ENCODE peak calls at places on chromosomes 5 and 9, in six cellular contexts. One of them, this sample, is unnamed.

GRCh38 chr5:78699565-78700143 is 51.1 kb upstream of the LHFPL2 start:
- DNase-seq in CD8-positive, alpha-beta T cell: no peak
- DNase-seq in left lung: no peak
- DNase-seq in natural killer cell: no peak
- DNase-seq in neural crest cell: peak; percentile 8
- DNase-seq in tibial artery: no peak
- DNase-seq in this sample: no peak

GRCh38 chr5:139193928-139194327 is 4.2 kb downstream of the SIL1 start:
- DNase-seq in CD8-positive, alpha-beta T cell: no peak
- DNase-seq in natural killer cell: no peak
- DNase-seq in tibial artery: no peak
- DNase-seq in neural crest cell: no peak
- DNase-seq in left lung: no peak
- DNase-seq in this sample: no peak

GRCh38 chr5:179568731-179569130 is 18.4 kb downstream of the RUFY1 start:
- DNase-seq in neural crest cell: no peak
- DNase-seq in left lung: no peak
- DNase-seq in tibial artery: no peak
- DNase-seq in CD8-positive, alpha-beta T cell: no peak
- DNase-seq in natural killer cell: no peak
- DNase-seq in this sample: no peak

GRCh38 chr5:54553659-54554207 is 36.2 kb downstream of the SNX18 start:
- DNase-seq in neural crest cell: no peak
- DNase-seq in tibial artery: no peak
- DNase-seq in CD8-positive, alpha-beta T cell: no peak
- DNase-seq in left lung: no peak
- DNase-seq in natural killer cell: no peak
- DNase-seq in this sample: no peak

GRCh38 chr9:90477535-90477934 is 165.1 kb downstream of the DIRAS2 start:
- DNase-seq in CD8-positive, alpha-beta T cell: no peak
- DNase-seq in neural crest cell: no peak
- DNase-seq in natural killer cell: no peak
- DNase-seq in tibial artery: no peak
- DNase-seq in left lung: no peak
- DNase-seq in this sample: no peak

GRCh38 chr5:41181691-41182564 is 31.4 kb downstream of the C6 start:
- DNase-seq in left lung: no peak
- DNase-seq in tibial artery: no peak
- DNase-seq in CD8-positive, alpha-beta T cell: no peak
- DNase-seq in natural killer cell: no peak
- DNase-seq in neural crest cell: no peak
- DNase-seq in this sample: no peak

GRCh38 chr5:35046754-35047153 is 995 bp downstream of the AGXT2 start:
- DNase-seq in natural killer cell: no peak
- DNase-seq in left lung: no peak
- DNase-seq in tibial artery: no peak
- DNase-seq in CD8-positive, alpha-beta T cell: no peak
- DNase-seq in neural crest cell: no peak
- DNase-seq in this sample: no peak

GRCh38 chr5:152990771-152991170 is 499.7 kb upstream of the GRIA1 start:
- DNase-seq in left lung: no peak
- DNase-seq in CD8-positive, alpha-beta T cell: no peak
- DNase-seq in natural killer cell: no peak
- DNase-seq in neural crest cell: no peak
- DNase-seq in tibial artery: no peak
- DNase-seq in this sample: no peak

GRCh38 chr9:115507148-115507547 is 389.2 kb upstream of the TNC start:
- DNase-seq in tibial artery: no peak
- DNase-seq in CD8-positive, alpha-beta T cell: no peak
- DNase-seq in natural killer cell: no peak
- DNase-seq in neural crest cell: no peak
- DNase-seq in left lung: no peak
- DNase-seq in this sample: no peak

GRCh38 chr5:54520438-54520846 is 2.9 kb downstream of the SNX18 start:
- DNase-seq in tibial artery: peak; percentile 41
- DNase-seq in natural killer cell: no peak
- DNase-seq in left lung: no peak
- DNase-seq in neural crest cell: no peak
- DNase-seq in CD8-positive, alpha-beta T cell: no peak
- DNase-seq in this sample: no peak

GRCh38 chr5:9644630-9645029 is 14.5 kb upstream of the TAS2R1 start:
- DNase-seq in CD8-positive, alpha-beta T cell: no peak
- DNase-seq in neural crest cell: no peak
- DNase-seq in tibial artery: no peak
- DNase-seq in left lung: no peak
- DNase-seq in natural killer cell: no peak
- DNase-seq in this sample: no peak

GRCh38 chr5:136192015-136192525 is 892 bp downstream of the SMIM32 start:
- DNase-seq in natural killer cell: no peak
- DNase-seq in tibial artery: no peak
- DNase-seq in CD8-positive, alpha-beta T cell: no peak
- DNase-seq in left lung: no peak
- DNase-seq in neural crest cell: peak; percentile 14
- DNase-seq in this sample: no peak

GRCh38 chr5:25028994-25029393 is 384.2 kb upstream of the CDH10 start:
- DNase-seq in left lung: no peak
- DNase-seq in CD8-positive, alpha-beta T cell: no peak
- DNase-seq in tibial artery: no peak
- DNase-seq in natural killer cell: no peak
- DNase-seq in neural crest cell: no peak
- DNase-seq in this sample: no peak

GRCh38 chr5:130529716-130530485 is 625.6 kb downstream of the CHSY3 start:
- DNase-seq in neural crest cell: no peak
- DNase-seq in CD8-positive, alpha-beta T cell: no peak
- DNase-seq in tibial artery: no peak
- DNase-seq in natural killer cell: no peak
- DNase-seq in left lung: no peak
- DNase-seq in this sample: no peak

GRCh38 chr9:21994996-21995651 is 533 bp downstream of the CDKN2B-AS1 start:
- DNase-seq in neural crest cell: peak; percentile 44
- DNase-seq in natural killer cell: peak; percentile 67
- DNase-seq in left lung: peak; percentile 94
- DNase-seq in CD8-positive, alpha-beta T cell: peak; percentile 76
- DNase-seq in tibial artery: peak; percentile 63
- DNase-seq in this sample: no peak

GRCh38 chr9:98873535-98874432 is 66.3 kb downstream of the GALNT12 start:
- DNase-seq in left lung: no peak
- DNase-seq in neural crest cell: no peak
- DNase-seq in natural killer cell: no peak
- DNase-seq in tibial artery: peak; percentile 67
- DNase-seq in CD8-positive, alpha-beta T cell: no peak
- DNase-seq in this sample: no peak

GRCh38 chr9:120730661-120731514 is 16.6 kb upstream of the MEGF9 start:
- DNase-seq in left lung: no peak
- DNase-seq in tibial artery: peak; percentile 64
- DNase-seq in natural killer cell: no peak
- DNase-seq in CD8-positive, alpha-beta T cell: no peak
- DNase-seq in neural crest cell: no peak
- DNase-seq in this sample: no peak

GRCh38 chr9:126721531-126722098 is 83.2 kb upstream of the ZBTB43 start:
- DNase-seq in tibial artery: no peak
- DNase-seq in natural killer cell: no peak
- DNase-seq in left lung: no peak
- DNase-seq in neural crest cell: no peak
- DNase-seq in CD8-positive, alpha-beta T cell: peak; percentile 56
- DNase-seq in this sample: no peak

GRCh38 chr5:179553875-179554274 is 3.5 kb downstream of the RUFY1 start:
- DNase-seq in natural killer cell: no peak
- DNase-seq in tibial artery: peak; percentile 30
- DNase-seq in neural crest cell: no peak
- DNase-seq in left lung: no peak
- DNase-seq in CD8-positive, alpha-beta T cell: no peak
- DNase-seq in this sample: no peak

GRCh38 chr5:154756871-154757646 is 1.9 kb downstream of the LARP1 start:
- DNase-seq in natural killer cell: peak; percentile 36
- DNase-seq in neural crest cell: peak; percentile 20
- DNase-seq in left lung: peak; percentile 88
- DNase-seq in CD8-positive, alpha-beta T cell: peak; percentile 43
- DNase-seq in tibial artery: peak; percentile 57
- DNase-seq in this sample: no peak

GRCh38 chr9:112012026-112012902 is 115.7 kb downstream of the UGCG start:
- DNase-seq in left lung: no peak
- DNase-seq in CD8-positive, alpha-beta T cell: no peak
- DNase-seq in tibial artery: peak; percentile 68
- DNase-seq in natural killer cell: no peak
- DNase-seq in neural crest cell: no peak
- DNase-seq in this sample: no peak

GRCh38 chr9:34125681-34126206 is 754 bp downstream of the DCAF12 start:
- DNase-seq in natural killer cell: no peak
- DNase-seq in tibial artery: no peak
- DNase-seq in neural crest cell: no peak
- DNase-seq in left lung: no peak
- DNase-seq in CD8-positive, alpha-beta T cell: no peak
- DNase-seq in this sample: no peak

GRCh38 chr5:179549973-179550510 is 312 bp upstream of the RUFY1 start:
- DNase-seq in neural crest cell: no peak
- DNase-seq in natural killer cell: no peak
- DNase-seq in CD8-positive, alpha-beta T cell: no peak
- DNase-seq in tibial artery: peak; percentile 62
- DNase-seq in left lung: peak; percentile 87
- DNase-seq in this sample: no peak

GRCh38 chr5:61701877-61702602 is 370.0 kb downstream of the ZSWIM6 start:
- DNase-seq in tibial artery: no peak
- DNase-seq in left lung: no peak
- DNase-seq in neural crest cell: no peak
- DNase-seq in natural killer cell: no peak
- DNase-seq in CD8-positive, alpha-beta T cell: no peak
- DNase-seq in this sample: no peak

GRCh38 chr5:94113-94892 is 2.3 kb downstream of the PLEKHG4B start:
- DNase-seq in CD8-positive, alpha-beta T cell: no peak
- DNase-seq in neural crest cell: no peak
- DNase-seq in tibial artery: no peak
- DNase-seq in left lung: no peak
- DNase-seq in natural killer cell: no peak
- DNase-seq in this sample: no peak

GRCh38 chr9:91750343-91750742 is 199.7 kb downstream of the ROR2 start:
- DNase-seq in neural crest cell: no peak
- DNase-seq in CD8-positive, alpha-beta T cell: no peak
- DNase-seq in left lung: no peak
- DNase-seq in tibial artery: no peak
- DNase-seq in natural killer cell: no peak
- DNase-seq in this sample: no peak
- TF ChIP-seq CTCF in neural crest cell: no peak
- TF ChIP-seq CTCF in CD8-positive, alpha-beta T cell: no peak
- TF ChIP-seq CTCF in left lung: no peak
- TF ChIP-seq CTCF in tibial artery: no peak
- TF ChIP-seq CTCF in natural killer cell: no peak
- TF ChIP-seq CTCF in this sample: no peak

DNA sequence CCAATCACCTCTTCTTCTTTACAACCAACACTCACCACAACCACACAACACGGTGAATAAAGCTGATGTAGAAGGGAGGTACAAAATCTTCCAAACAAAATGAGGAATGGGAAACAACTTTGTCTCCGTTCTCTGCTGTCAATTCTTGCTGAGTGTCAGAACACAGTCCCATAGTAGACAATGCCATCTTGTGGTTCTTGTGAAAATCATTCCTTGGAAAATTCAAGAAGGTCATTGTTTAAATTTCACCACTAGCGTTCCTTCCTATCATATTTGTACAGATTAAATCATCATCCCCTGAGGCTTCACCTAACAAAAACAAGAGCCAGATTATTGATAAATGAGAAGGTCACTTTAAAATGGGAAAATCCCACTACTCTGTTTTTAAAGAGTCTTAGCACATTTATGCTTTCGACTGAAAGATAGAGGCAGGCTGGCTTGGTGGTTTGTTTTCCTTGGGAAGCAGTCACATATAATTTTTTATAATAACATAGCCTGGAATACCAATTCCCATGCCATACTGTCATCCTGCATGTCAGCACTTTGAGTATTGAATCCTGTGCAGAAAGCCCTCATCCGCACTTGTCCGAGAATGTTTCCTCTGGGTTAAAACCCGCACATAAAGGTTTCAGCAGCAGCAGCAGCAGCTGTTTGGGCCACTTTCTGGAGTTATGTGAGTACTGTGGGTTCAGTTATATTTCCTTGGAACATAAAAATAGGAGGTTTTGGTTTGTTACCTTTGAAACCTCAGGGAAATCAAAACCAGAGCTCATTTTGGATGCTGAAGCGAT is 395.0 kb upstream of the SMARCA2 start:
- DNase-seq in natural killer cell: no peak
- DNase-seq in CD8-positive, alpha-beta T cell: no peak
- DNase-seq in tibial artery: no peak
- DNase-seq in neural crest cell: no peak
- DNase-seq in left lung: no peak
- DNase-seq in this sample: no peak
- TF ChIP-seq CTCF in natural killer cell: no peak
- TF ChIP-seq CTCF in CD8-positive, alpha-beta T cell: no peak
- TF ChIP-seq CTCF in tibial artery: no peak
- TF ChIP-seq CTCF in neural crest cell: peak; percentile 63
- TF ChIP-seq CTCF in left lung: no peak
- TF ChIP-seq CTCF in this sample: peak; percentile 62

GRCh38 chr5:88818296-88818695 is 64.7 kb downstream of the MEF2C start:
- DNase-seq in neural crest cell: no peak
- DNase-seq in natural killer cell: no peak
- DNase-seq in CD8-positive, alpha-beta T cell: no peak
- DNase-seq in left lung: no peak
- DNase-seq in tibial artery: no peak
- DNase-seq in this sample: no peak

GRCh38 chr5:88823201-88823600 is 59.8 kb downstream of the MEF2C start:
- DNase-seq in CD8-positive, alpha-beta T cell: no peak
- DNase-seq in natural killer cell: no peak
- DNase-seq in neural crest cell: no peak
- DNase-seq in tibial artery: no peak
- DNase-seq in left lung: no peak
- DNase-seq in this sample: no peak

GRCh38 chr5:88819332-88819999 is 63.5 kb downstream of the MEF2C start:
- DNase-seq in left lung: no peak
- DNase-seq in CD8-positive, alpha-beta T cell: no peak
- DNase-seq in natural killer cell: no peak
- DNase-seq in neural crest cell: no peak
- DNase-seq in tibial artery: no peak
- DNase-seq in this sample: no peak

GRCh38 chr5:88820581-88820980 is 62.4 kb downstream of the MEF2C start:
- DNase-seq in natural killer cell: no peak
- DNase-seq in tibial artery: no peak
- DNase-seq in left lung: no peak
- DNase-seq in CD8-positive, alpha-beta T cell: no peak
- DNase-seq in neural crest cell: no peak
- DNase-seq in this sample: no peak

DNA sequence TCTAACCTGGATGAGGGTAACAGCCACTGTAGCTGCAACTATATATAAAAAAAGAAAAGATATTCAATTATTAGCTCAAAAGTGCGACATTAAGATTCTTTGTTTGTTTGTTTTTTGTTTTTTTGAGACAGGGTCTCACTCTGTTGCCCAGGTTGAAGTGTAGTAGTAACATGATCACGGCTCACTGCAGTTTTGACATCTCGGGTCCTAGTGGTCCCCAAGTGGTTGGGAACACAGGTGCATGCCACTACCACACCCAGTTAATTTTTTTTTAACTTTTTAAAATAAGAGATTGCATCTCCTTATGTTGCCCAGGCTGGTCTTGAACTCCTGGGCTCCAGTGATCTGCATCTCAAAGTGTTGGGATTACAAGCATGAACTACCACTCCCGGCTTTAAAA is 61.8 kb downstream of the MEF2C start:
- DNase-seq in left lung: no peak
- DNase-seq in natural killer cell: no peak
- DNase-seq in CD8-positive, alpha-beta T cell: no peak
- DNase-seq in neural crest cell: no peak
- DNase-seq in tibial artery: no peak
- DNase-seq in this sample: no peak
- TF ChIP-seq CTCF in left lung: no peak
- TF ChIP-seq CTCF in natural killer cell: no peak
- TF ChIP-seq CTCF in CD8-positive, alpha-beta T cell: no peak
- TF ChIP-seq CTCF in neural crest cell: no peak
- TF ChIP-seq CTCF in tibial artery: no peak
- TF ChIP-seq CTCF in this sample: no peak

GRCh38 chr5:60382761-60383160 is 317.2 kb downstream of the DEPDC1B start:
- DNase-seq in neural crest cell: no peak
- DNase-seq in tibial artery: no peak
- DNase-seq in CD8-positive, alpha-beta T cell: no peak
- DNase-seq in natural killer cell: no peak
- DNase-seq in left lung: no peak
- DNase-seq in this sample: no peak
- TF ChIP-seq CTCF in neural crest cell: peak; percentile 54
- TF ChIP-seq CTCF in tibial artery: peak; percentile 43
- TF ChIP-seq CTCF in CD8-positive, alpha-beta T cell: no peak
- TF ChIP-seq CTCF in natural killer cell: no peak
- TF ChIP-seq CTCF in left lung: peak; percentile 12
- TF ChIP-seq CTCF in this sample: peak; percentile 52